ENCODE peak calls at places on chromosome 5, in eight cellular contexts. Y is substantia nigra; Q is RWPE1; M is stimulated activated CD4-positive, alpha-beta T cell treated with anti-CD3 and anti-CD28 coated beads, Interleukin-15, amount 100 ng/mL, for 48 hours; U is smooth muscle cell of the brain vasculature; D is activated naive CD4-positive, alpha-beta T cell; J is endothelial cell; T is amniotic stem cell. L is an unnamed sample.

GRCh38 chr5:168592014-168592368 is 12.8 kb upstream of the PANK3 start:
- DNase-seq in Y (no peak), Q (no peak), M (no peak), U (no peak), D (no peak), J (no peak), T (no peak), L (no peak)

GRCh38 chr5:139708877-139709586 is 60.9 kb downstream of the CXXC5 start:
- DNase-seq in Y (peak; percentile 35), Q (no peak), M (no peak), U (no peak), D (no peak), J (peak; percentile 44), T (no peak), L (peak; percentile 82)

GRCh38 chr5:135337064-135337463 is 62.0 kb downstream of the MACROH2A1 start:
- DNase-seq in Y (peak; percentile 28), Q (no peak), M (no peak), U (no peak), D (no peak), J (no peak), T (no peak), L (no peak)

GRCh38 chr5:133404724-133405123 is 207.6 kb downstream of the FSTL4 start:
- DNase-seq in Y (no peak), Q (no peak), M (no peak), U (no peak), D (no peak), J (no peak), T (no peak), L (no peak)

GRCh38 chr5:9766581-9766980 is 136.4 kb upstream of the TAS2R1 start:
- DNase-seq in Y (no peak), Q (peak; percentile 8), M (no peak), U (no peak), D (no peak), J (no peak), T (no peak), L (no peak)

GRCh38 chr5:57804007-57804444 is 321.4 kb upstream of the ACTBL2 start:
- DNase-seq in Y (no peak), Q (no peak), M (no peak), U (no peak), D (no peak), J (no peak), T (peak; percentile 70), L (no peak)

GRCh38 chr5:41707853-41708603 is 162.2 kb downstream of the OXCT1 start:
- DNase-seq in Y (no peak), Q (peak; percentile 31), M (no peak), U (peak; percentile 28), D (no peak), J (peak; percentile 9), T (peak; percentile 40), L (peak; percentile 40)

GRCh38 chr5:28391277-28391676 is 1352.9 kb upstream of the CDH9 start:
- DNase-seq in Y (no peak), Q (no peak), M (no peak), U (no peak), D (no peak), J (no peak), T (no peak), L (no peak)

GRCh38 chr5:178277866-178278265 is 45.3 kb upstream of the PHYKPL start:
- DNase-seq in Y (no peak), Q (no peak), M (no peak), U (no peak), D (no peak), J (no peak), T (no peak), L (no peak)

GRCh38 chr5:96687812-96688453 is 25.8 kb downstream of the CAST start:
- DNase-seq in Y (no peak), Q (peak; percentile 80), M (no peak), U (peak; percentile 41), D (no peak), J (no peak), T (peak; percentile 35), L (peak; percentile 49)

GRCh38 chr5:40555886-40556285 is 123.8 kb upstream of the PTGER4 start:
- DNase-seq in Y (no peak), Q (no peak), M (no peak), U (no peak), D (no peak), J (no peak), T (no peak), L (no peak)

GRCh38 chr5:157748740-157749461 is 5.4 kb downstream of the LSM11 start:
- DNase-seq in Y (no peak), Q (peak; percentile 64), M (no peak), U (no peak), D (no peak), J (no peak), T (peak; percentile 46), L (no peak)

GRCh38 chr5:115558388-115558956 is 13.9 kb upstream of the FEM1C start:
- DNase-seq in Y (no peak), Q (no peak), M (no peak), U (no peak), D (no peak), J (no peak), T (no peak), L (no peak)

GRCh38 chr5:79774171-79774854 is 84.7 kb downstream of the CMYA5 start:
- DNase-seq in Y (no peak), Q (peak; percentile 40), M (no peak), U (no peak), D (no peak), J (peak; percentile 33), T (no peak), L (peak; percentile 54)

GRCh38 chr5:51471642-51472041 is 88.4 kb downstream of the ISL1 start:
- DNase-seq in Y (no peak), Q (no peak), M (no peak), U (no peak), D (no peak), J (no peak), T (no peak), L (no peak)

L was measured in NCI-H82.